ENCODE peak calls at places on chromosomes 13 and 19, in six cellular contexts. D is SK-N-SH, K is H1, L is K562, W is GM12878, T is HCT116. A is an unnamed sample.
A peak's percentile ranks its signal among the peaks of the same experiment; 100 is the strongest.

GRCh38 chr13:98405107-98405571 is 171.8 kb downstream of the STK24 start:
- DNase-seq in W (no peak), T (no peak), L (no peak), K (no peak), D (peak; percentile 60), A (no peak)

GRCh38 chr13:111304603-111305289 is 15.7 kb upstream of the TEX29 start:
- DNase-seq in K (no peak), W (no peak), T (no peak), L (no peak), D (no peak), A (no peak)

GRCh38 chr13:112103260-112103843 is 36.4 kb downstream of the SOX1 start:
- DNase-seq in D (no peak), T (no peak), W (no peak), L (no peak), K (peak; percentile 52), A (no peak)

GRCh38 chr13:37621811-37622361 is 23.3 kb upstream of the POSTN start:
- DNase-seq in T (no peak), K (no peak), L (no peak), W (no peak), D (no peak), A (no peak)

GRCh38 chr19:32387701-32388392 is 17.7 kb upstream of the DPY19L3 start:
- DNase-seq in L (no peak), W (no peak), T (no peak), K (no peak), D (no peak), A (no peak)

GRCh38 chr19:13195678-13196077 is 45.5 kb downstream of the IER2 start:
- DNase-seq in T (no peak), K (peak; percentile 86), W (no peak), L (peak; percentile 50), D (no peak), A (peak; percentile 25)

GRCh38 chr19:4984448-4984990 is 15.6 kb downstream of the KDM4B start:
- DNase-seq in W (no peak), K (no peak), T (no peak), L (no peak), D (peak; percentile 46), A (no peak)

GRCh38 chr13:112643759-112644459 is 45.9 kb upstream of the ATP11A start:
- DNase-seq in T (no peak), D (no peak), L (no peak), K (no peak), W (no peak), A (no peak)

GRCh38 chr13:34748078-34748477 is 194.0 kb upstream of the NBEA start:
- DNase-seq in L (no peak), K (no peak), T (no peak), W (no peak), D (no peak), A (no peak)

GRCh38 chr13:94387047-94387446 is 92.4 kb downstream of the DCT start:
- DNase-seq in W (no peak), T (no peak), K (no peak), D (no peak), L (no peak), A (no peak)

GRCh38 chr19:50823389-50824042 is at the start of gene KLK1:
- DNase-seq in L (peak; percentile 95), W (no peak), K (no peak), T (no peak), D (no peak), A (no peak)

GRCh38 chr13:26909515-26909914 is 148.9 kb upstream of the GPR12 start:
- DNase-seq in T (no peak), W (no peak), L (no peak), K (no peak), D (no peak), A (no peak)
- TF ChIP-seq JUND in T (no peak), W (no peak), L (no peak), K (no peak), D (no peak), A (no peak)

DNA sequence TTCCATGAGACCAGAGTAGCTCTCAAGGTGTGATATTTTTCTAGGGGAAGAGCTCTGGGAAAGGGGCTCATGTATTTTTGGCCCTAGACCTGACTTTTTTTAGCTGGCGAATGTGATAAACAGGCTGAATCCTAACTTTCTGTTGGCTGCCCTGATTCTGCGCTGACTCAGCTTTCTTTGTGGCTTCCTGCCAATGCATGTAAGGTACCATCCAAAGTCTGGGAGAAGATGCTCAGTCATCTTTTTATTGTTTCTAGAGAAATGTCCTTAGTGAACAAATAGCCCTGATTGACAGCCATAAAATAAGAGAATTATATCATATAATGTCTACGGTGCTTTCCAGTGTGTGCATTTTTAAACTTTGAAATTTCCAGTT is 113.6 kb upstream of the MBNL2 start:
- DNase-seq in T (no peak), D (no peak), L (no peak), W (no peak), K (no peak), A (no peak)
- TF ChIP-seq JUND in T (no peak), D (no peak), L (no peak), W (no peak), K (no peak), A (no peak)

DNA sequence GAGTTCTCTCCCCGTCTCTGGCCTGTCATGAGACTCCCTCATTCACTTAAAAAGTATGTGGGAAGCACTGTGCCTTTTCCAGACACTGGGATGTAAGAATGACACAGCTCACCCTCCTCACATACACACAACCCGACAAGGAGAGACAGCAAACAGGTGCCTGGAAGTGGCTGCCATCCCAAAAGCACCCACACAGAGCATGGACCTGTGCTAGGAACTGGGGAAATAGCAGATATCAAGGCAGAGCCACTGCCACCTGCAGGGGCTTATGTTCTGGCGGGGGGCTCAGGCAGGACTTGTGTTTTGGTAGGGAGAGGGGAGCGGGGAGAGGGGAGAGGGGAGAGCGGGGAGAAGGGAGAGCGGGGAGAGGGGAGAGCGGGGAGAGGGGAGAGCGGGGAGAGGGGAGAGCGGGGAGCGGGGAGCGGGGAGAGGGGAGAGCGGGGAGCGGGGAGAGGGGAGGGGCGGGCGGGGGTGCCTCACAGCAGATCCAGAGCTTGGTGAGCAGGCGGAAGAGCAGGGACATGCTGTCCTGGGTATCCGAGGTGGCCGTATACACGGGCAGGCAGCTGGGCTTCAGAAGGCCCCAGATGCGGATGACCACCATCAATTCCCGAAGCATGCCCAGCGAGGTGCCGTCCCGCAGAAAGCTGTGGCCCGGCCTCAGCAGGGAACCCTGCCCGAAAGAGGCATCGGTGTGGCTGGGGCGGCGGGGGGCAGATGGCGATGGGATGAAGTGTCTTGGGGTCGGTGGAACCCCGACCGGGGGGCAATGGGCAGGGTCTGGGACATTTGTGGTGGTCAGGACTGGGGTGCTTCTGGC is 12.2 kb downstream of the CFD start:
- DNase-seq in L (peak; percentile 48), W (no peak), D (peak; percentile 75), T (no peak), K (peak; percentile 82), A (no peak)
- TF ChIP-seq JUND in L (no peak), W (no peak), D (no peak), T (no peak), K (no peak), A (no peak)

GRCh38 chr19:38707512-38708114 is 36.7 kb downstream of the CAPN12 start:
- DNase-seq in D (no peak), K (no peak), L (no peak), T (no peak), W (no peak), A (peak; percentile 62)
- TF ChIP-seq JUND in D (no peak), K (no peak), L (no peak), T (no peak), W (no peak), A (no peak)

GRCh38 chr19:39915101-39915847 is 19.2 kb downstream of the FCGBP start:
- DNase-seq in T (no peak), L (peak; percentile 6), K (no peak), W (no peak), D (no peak), A (no peak)
- TF ChIP-seq JUND in T (no peak), L (no peak), K (no peak), W (no peak), D (no peak), A (no peak)